ENCODE peak calls at places on chromosomes 11 and 22, in eight cellular contexts. S, A, C, Q, K, I, V and M are unnamed samples.

GRCh38 chr11:124725719-124726105 is 14.0 kb upstream of the NRGN start:
- DNase-seq in S (peak; percentile 77), A (peak; percentile 63), C (no peak), Q (no peak), K (no peak), I (no peak), V (peak; percentile 76), M (no peak)

GRCh38 chr11:20118209-20118608 is 42.1 kb downstream of the DBX1 start:
- DNase-seq in S (no peak), A (no peak), C (no peak), Q (no peak), K (no peak), I (no peak), V (no peak), M (no peak)

GRCh38 chr22:30287626-30288413 is 1.5 kb downstream of the CASTOR1 start:
- DNase-seq in S (peak; percentile 90), A (peak; percentile 91), C (peak; percentile 80), Q (peak; percentile 78), K (peak; percentile 88), I (peak; percentile 80), V (peak; percentile 97), M (peak; percentile 84)

GRCh38 chr11:69333906-69334305 is 40.0 kb downstream of the MYEOV start:
- DNase-seq in S (peak; percentile 34), A (no peak), C (no peak), Q (no peak), K (no peak), I (no peak), V (no peak), M (no peak)

GRCh38 chr22:16932577-16932976 is 75.4 kb downstream of the GAB4 start:
- DNase-seq in S (no peak), A (peak; percentile 25), C (no peak), Q (no peak), K (no peak), I (no peak), V (no peak), M (no peak)

GRCh38 chr22:18023509-18024275 is 669 bp downstream of the MICAL3 start:
- DNase-seq in S (peak; percentile 85), A (peak; percentile 96), C (peak; percentile 81), Q (no peak), K (peak; percentile 80), I (peak; percentile 31), V (peak; percentile 87), M (peak; percentile 84)

GRCh38 chr11:106493751-106494150 is 416.3 kb downstream of the AASDHPPT start:
- DNase-seq in S (peak; percentile 26), A (peak; percentile 23), C (no peak), Q (no peak), K (no peak), I (no peak), V (peak; percentile 14), M (no peak)

GRCh38 chr22:42960146-42960509 is 54.8 kb downstream of the PACSIN2 start:
- DNase-seq in S (peak; percentile 12), A (no peak), C (no peak), Q (no peak), K (no peak), I (no peak), V (no peak), M (peak; percentile 34)

GRCh38 chr11:1352696-1353382 is 36.9 kb upstream of the BRSK2 start:
- DNase-seq in S (no peak), A (no peak), C (no peak), Q (no peak), K (no peak), I (no peak), V (no peak), M (no peak)

DNA sequence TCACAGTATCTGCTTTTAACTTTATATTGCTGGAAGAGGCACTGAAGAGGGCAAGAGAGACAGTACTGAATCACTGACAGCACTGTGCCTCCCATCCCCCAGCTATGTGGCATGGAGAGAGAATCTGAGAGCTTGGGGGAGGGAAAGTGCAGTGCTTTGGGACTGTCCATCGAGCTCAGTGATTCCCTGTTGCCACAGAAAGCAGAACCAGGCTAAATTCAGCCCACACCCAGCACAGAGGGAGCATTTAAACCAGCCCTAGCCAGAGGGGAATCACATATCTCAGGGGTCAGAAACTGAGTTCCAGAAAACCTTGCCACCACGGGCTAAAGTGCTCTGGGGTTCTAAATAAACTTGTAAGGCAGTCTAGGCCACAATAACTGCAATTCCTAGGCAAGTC is 44.3 kb downstream of the KCNQ1 start:
- DNase-seq in S (no peak), A (no peak), C (no peak), Q (no peak), K (no peak), I (no peak), V (no peak), M (no peak)
- H3K27me3 ChIP-seq in S (peaks cover 5% of the 10 kb centered on the region), A (peaks cover 14% of the 10 kb centered on the region), C (no peaks in the 10 kb centered on the region), Q (no peaks in the 10 kb centered on the region), K (no peaks in the 10 kb centered on the region), I (no peaks in the 10 kb centered on the region), V (peaks cover 12% of the 10 kb centered on the region), M (no peaks in the 10 kb centered on the region)

GRCh38 chr11:32433249-32434115 is 1.9 kb downstream of the WT1 start:
- DNase-seq in S (no peak), A (no peak), C (no peak), Q (no peak), K (no peak), I (no peak), V (peak; percentile 50), M (no peak)
- H3K27me3 ChIP-seq in S (peaks cover 95% of the 10 kb centered on the region), A (peaks cover 96% of the 10 kb centered on the region), C (peaks cover 5% of the 10 kb centered on the region), Q (peaks cover 20% of the 10 kb centered on the region), K (no peaks in the 10 kb centered on the region), I (peaks cover 85% of the 10 kb centered on the region), V (peaks cover 100% of the 10 kb centered on the region), M (peaks cover 68% of the 10 kb centered on the region)

GRCh38 chr11:121040614-121041002 is 16.7 kb downstream of the TBCEL start:
- DNase-seq in S (no peak), A (no peak), C (no peak), Q (no peak), K (no peak), I (no peak), V (no peak), M (no peak)

GRCh38 chr11:121042296-121042695 is 18.4 kb downstream of the TBCEL start:
- DNase-seq in S (no peak), A (no peak), C (no peak), Q (no peak), K (no peak), I (no peak), V (no peak), M (no peak)

GRCh38 chr11:121038642-121039409 is 14.9 kb downstream of the TBCEL start:
- DNase-seq in S (no peak), A (no peak), C (no peak), Q (no peak), K (no peak), I (no peak), V (no peak), M (no peak)

GRCh38 chr11:121041072-121041471 is 17.2 kb downstream of the TBCEL start:
- DNase-seq in S (no peak), A (no peak), C (no peak), Q (no peak), K (no peak), I (no peak), V (no peak), M (no peak)

GRCh38 chr11:121039971-121040613 is 16.2 kb downstream of the TBCEL start:
- DNase-seq in S (no peak), A (no peak), C (no peak), Q (no peak), K (no peak), I (no peak), V (no peak), M (no peak)
- H3K27me3 ChIP-seq in S (no peaks in the 10 kb centered on the region), A (no peaks in the 10 kb centered on the region), C (no peaks in the 10 kb centered on the region), Q (no peaks in the 10 kb centered on the region), K (no peaks in the 10 kb centered on the region), I (no peaks in the 10 kb centered on the region), V (no peaks in the 10 kb centered on the region), M (no peaks in the 10 kb centered on the region)

GRCh38 chr11:17699157-17700114 is 19.9 kb upstream of the MYOD1 start:
- DNase-seq in S (peak; percentile 34), A (peak; percentile 38), C (no peak), Q (no peak), K (no peak), I (no peak), V (peak; percentile 42), M (no peak)

GRCh38 chr11:17697175-17697949 is 22.0 kb upstream of the MYOD1 start:
- DNase-seq in S (no peak), A (no peak), C (no peak), Q (no peak), K (no peak), I (no peak), V (no peak), M (no peak)

GRCh38 chr11:17695454-17696441 is 23.6 kb upstream of the MYOD1 start:
- DNase-seq in S (no peak), A (no peak), C (no peak), Q (no peak), K (no peak), I (no peak), V (no peak), M (no peak)

GRCh38 chr11:17694711-17695110 is 24.7 kb upstream of the MYOD1 start:
- DNase-seq in S (no peak), A (no peak), C (no peak), Q (no peak), K (no peak), I (no peak), V (no peak), M (no peak)

DNA sequence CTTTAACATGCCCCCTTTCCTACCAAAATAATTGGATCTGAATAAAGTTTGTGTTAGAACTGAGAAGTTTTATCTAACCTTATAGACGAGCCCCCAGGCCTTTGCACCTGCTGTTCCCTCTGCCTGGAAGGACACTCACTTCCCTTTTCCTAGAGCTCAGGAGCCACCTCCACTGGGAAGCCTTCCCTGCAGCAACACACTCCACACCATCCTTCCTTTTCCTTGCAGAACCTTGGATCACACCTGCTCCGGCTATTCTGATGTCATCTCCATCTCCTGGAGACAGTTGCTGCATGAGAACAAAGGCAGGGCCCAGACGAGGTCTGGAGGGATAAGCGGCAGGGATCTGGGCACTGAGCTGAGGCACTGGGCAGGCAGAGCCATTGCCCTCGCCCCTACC is 22.6 kb upstream of the MYOD1 start:
- DNase-seq in S (no peak), A (no peak), C (no peak), Q (no peak), K (no peak), I (no peak), V (no peak), M (no peak)
- H3K27me3 ChIP-seq in S (peaks cover 44% of the 10 kb centered on the region), A (peaks cover 47% of the 10 kb centered on the region), C (no peaks in the 10 kb centered on the region), Q (peaks cover 23% of the 10 kb centered on the region), K (no peaks in the 10 kb centered on the region), I (peaks cover 3% of the 10 kb centered on the region), V (peaks cover 68% of the 10 kb centered on the region), M (peaks cover 7% of the 10 kb centered on the region)